ENCODE peak calls at places on chromosomes 11 and 22, in eight cellular contexts. One of them, this sample, is unnamed.

GRCh38 chr11:110524227-110524626 is 94.5 kb downstream of the FDX1 start:
- DNase-seq in putamen: no peak
- DNase-seq in NB4: no peak
- DNase-seq in HCT116: no peak
- DNase-seq in left ventricle myocardium inferior: no peak
- DNase-seq in activated CD4-positive, alpha-beta T cell treated with anti-CD3 and anti-CD28 coated beads, Interleukin-2, amount 50 U/mL, for 1 hour: no peak
- DNase-seq in activated T-cell treated with anti-CD3 and anti-CD28 coated beads for 24 hours: no peak
- DNase-seq in colonic mucosa: no peak
- DNase-seq in this sample: no peak

GRCh38 chr11:67732045-67732787 is 57.8 kb upstream of the ALDH3B2 start:
- DNase-seq in putamen: peak; percentile 13
- DNase-seq in NB4: no peak
- DNase-seq in HCT116: peak; percentile 4
- DNase-seq in left ventricle myocardium inferior: no peak
- DNase-seq in activated CD4-positive, alpha-beta T cell treated with anti-CD3 and anti-CD28 coated beads, Interleukin-2, amount 50 U/mL, for 1 hour: peak; percentile 47
- DNase-seq in activated T-cell treated with anti-CD3 and anti-CD28 coated beads for 24 hours: peak; percentile 35
- DNase-seq in colonic mucosa: no peak
- DNase-seq in this sample: no peak

GRCh38 chr11:43518407-43519165 is 159.9 kb downstream of the TTC17 start:
- DNase-seq in putamen: peak; percentile 23
- DNase-seq in NB4: no peak
- DNase-seq in HCT116: no peak
- DNase-seq in left ventricle myocardium inferior: no peak
- DNase-seq in activated CD4-positive, alpha-beta T cell treated with anti-CD3 and anti-CD28 coated beads, Interleukin-2, amount 50 U/mL, for 1 hour: no peak
- DNase-seq in activated T-cell treated with anti-CD3 and anti-CD28 coated beads for 24 hours: peak; percentile 2
- DNase-seq in colonic mucosa: no peak
- DNase-seq in this sample: no peak

GRCh38 chr22:19805821-19806212 is 45.2 kb downstream of the TBX1 start:
- DNase-seq in putamen: no peak
- DNase-seq in NB4: no peak
- DNase-seq in HCT116: no peak
- DNase-seq in left ventricle myocardium inferior: peak; percentile 9
- DNase-seq in activated CD4-positive, alpha-beta T cell treated with anti-CD3 and anti-CD28 coated beads, Interleukin-2, amount 50 U/mL, for 1 hour: no peak
- DNase-seq in activated T-cell treated with anti-CD3 and anti-CD28 coated beads for 24 hours: no peak
- DNase-seq in colonic mucosa: no peak
- DNase-seq in this sample: no peak

GRCh38 chr22:47602732-47603131 is 840.3 kb downstream of the TBC1D22A start:
- DNase-seq in putamen: no peak
- DNase-seq in NB4: no peak
- DNase-seq in HCT116: no peak
- DNase-seq in left ventricle myocardium inferior: no peak
- DNase-seq in activated CD4-positive, alpha-beta T cell treated with anti-CD3 and anti-CD28 coated beads, Interleukin-2, amount 50 U/mL, for 1 hour: no peak
- DNase-seq in activated T-cell treated with anti-CD3 and anti-CD28 coated beads for 24 hours: no peak
- DNase-seq in colonic mucosa: no peak
- DNase-seq in this sample: no peak

GRCh38 chr11:102869354-102869753 is 5.4 kb downstream of the MMP12 start:
- DNase-seq in putamen: no peak
- DNase-seq in NB4: no peak
- DNase-seq in HCT116: no peak
- DNase-seq in left ventricle myocardium inferior: no peak
- DNase-seq in activated CD4-positive, alpha-beta T cell treated with anti-CD3 and anti-CD28 coated beads, Interleukin-2, amount 50 U/mL, for 1 hour: no peak
- DNase-seq in activated T-cell treated with anti-CD3 and anti-CD28 coated beads for 24 hours: no peak
- DNase-seq in colonic mucosa: no peak
- DNase-seq in this sample: no peak

GRCh38 chr22:49585695-49586243 is 241.9 kb downstream of the BRD1 start:
- DNase-seq in putamen: no peak
- DNase-seq in NB4: no peak
- DNase-seq in HCT116: no peak
- DNase-seq in left ventricle myocardium inferior: no peak
- DNase-seq in activated CD4-positive, alpha-beta T cell treated with anti-CD3 and anti-CD28 coated beads, Interleukin-2, amount 50 U/mL, for 1 hour: no peak
- DNase-seq in activated T-cell treated with anti-CD3 and anti-CD28 coated beads for 24 hours: no peak
- DNase-seq in colonic mucosa: no peak
- DNase-seq in this sample: no peak

GRCh38 chr11:124867700-124868099 is 2.5 kb downstream of the ROBO3 start:
- DNase-seq in putamen: no peak
- DNase-seq in NB4: peak; percentile 35
- DNase-seq in HCT116: peak; percentile 13
- DNase-seq in left ventricle myocardium inferior: no peak
- DNase-seq in activated CD4-positive, alpha-beta T cell treated with anti-CD3 and anti-CD28 coated beads, Interleukin-2, amount 50 U/mL, for 1 hour: no peak
- DNase-seq in activated T-cell treated with anti-CD3 and anti-CD28 coated beads for 24 hours: no peak
- DNase-seq in colonic mucosa: no peak
- DNase-seq in this sample: no peak

GRCh38 chr11:126214446-126215240 is 3.1 kb downstream of the FAM118B start:
- DNase-seq in putamen: no peak
- DNase-seq in NB4: no peak
- DNase-seq in HCT116: no peak
- DNase-seq in left ventricle myocardium inferior: no peak
- DNase-seq in activated CD4-positive, alpha-beta T cell treated with anti-CD3 and anti-CD28 coated beads, Interleukin-2, amount 50 U/mL, for 1 hour: no peak
- DNase-seq in activated T-cell treated with anti-CD3 and anti-CD28 coated beads for 24 hours: no peak
- DNase-seq in colonic mucosa: peak; percentile 78
- DNase-seq in this sample: no peak

GRCh38 chr22:33427461-33427860 is 369.3 kb upstream of the SYN3 start:
- DNase-seq in putamen: no peak
- DNase-seq in NB4: no peak
- DNase-seq in HCT116: no peak
- DNase-seq in left ventricle myocardium inferior: no peak
- DNase-seq in activated CD4-positive, alpha-beta T cell treated with anti-CD3 and anti-CD28 coated beads, Interleukin-2, amount 50 U/mL, for 1 hour: no peak
- DNase-seq in activated T-cell treated with anti-CD3 and anti-CD28 coated beads for 24 hours: no peak
- DNase-seq in colonic mucosa: no peak
- DNase-seq in this sample: no peak

GRCh38 chr22:26066534-26066933 is 102.7 kb upstream of the SEZ6L start:
- DNase-seq in putamen: no peak
- DNase-seq in NB4: no peak
- DNase-seq in HCT116: no peak
- DNase-seq in left ventricle myocardium inferior: no peak
- DNase-seq in activated CD4-positive, alpha-beta T cell treated with anti-CD3 and anti-CD28 coated beads, Interleukin-2, amount 50 U/mL, for 1 hour: no peak
- DNase-seq in activated T-cell treated with anti-CD3 and anti-CD28 coated beads for 24 hours: no peak
- DNase-seq in colonic mucosa: no peak
- DNase-seq in this sample: no peak

GRCh38 chr11:58832246-58832645 is 12.3 kb downstream of the GLYATL2 start:
- DNase-seq in putamen: no peak
- DNase-seq in NB4: no peak
- DNase-seq in HCT116: no peak
- DNase-seq in left ventricle myocardium inferior: no peak
- DNase-seq in activated CD4-positive, alpha-beta T cell treated with anti-CD3 and anti-CD28 coated beads, Interleukin-2, amount 50 U/mL, for 1 hour: no peak
- DNase-seq in activated T-cell treated with anti-CD3 and anti-CD28 coated beads for 24 hours: no peak
- DNase-seq in colonic mucosa: peak; percentile 36
- DNase-seq in this sample: no peak

GRCh38 chr22:49023879-49024774 is 803.5 kb downstream of the BRD1 start:
- DNase-seq in putamen: no peak
- DNase-seq in NB4: no peak
- DNase-seq in HCT116: no peak
- DNase-seq in left ventricle myocardium inferior: no peak
- DNase-seq in activated CD4-positive, alpha-beta T cell treated with anti-CD3 and anti-CD28 coated beads, Interleukin-2, amount 50 U/mL, for 1 hour: no peak
- DNase-seq in activated T-cell treated with anti-CD3 and anti-CD28 coated beads for 24 hours: no peak
- DNase-seq in colonic mucosa: no peak
- DNase-seq in this sample: no peak

GRCh38 chr11:135075740-135076139 is 663.7 kb upstream of the B3GAT1 start:
- DNase-seq in putamen: no peak
- DNase-seq in NB4: peak; percentile 71
- DNase-seq in HCT116: peak; percentile 71
- DNase-seq in left ventricle myocardium inferior: peak; percentile 76
- DNase-seq in activated CD4-positive, alpha-beta T cell treated with anti-CD3 and anti-CD28 coated beads, Interleukin-2, amount 50 U/mL, for 1 hour: peak; percentile 59
- DNase-seq in activated T-cell treated with anti-CD3 and anti-CD28 coated beads for 24 hours: peak; percentile 26
- DNase-seq in colonic mucosa: peak; percentile 53
- DNase-seq in this sample: no peak

GRCh38 chr11:14499178-14499559 is 442 bp downstream of the COPB1 start:
- DNase-seq in putamen: no peak
- DNase-seq in NB4: peak; percentile 55
- DNase-seq in HCT116: no peak
- DNase-seq in left ventricle myocardium inferior: peak; percentile 25
- DNase-seq in activated CD4-positive, alpha-beta T cell treated with anti-CD3 and anti-CD28 coated beads, Interleukin-2, amount 50 U/mL, for 1 hour: peak; percentile 37
- DNase-seq in activated T-cell treated with anti-CD3 and anti-CD28 coated beads for 24 hours: peak; percentile 24
- DNase-seq in colonic mucosa: peak; percentile 55
- DNase-seq in this sample: no peak

GRCh38 chr22:42173183-42173926 is 42.7 kb upstream of the CYP2D6 start:
- DNase-seq in putamen: no peak
- DNase-seq in NB4: no peak
- DNase-seq in HCT116: no peak
- DNase-seq in left ventricle myocardium inferior: no peak
- DNase-seq in activated CD4-positive, alpha-beta T cell treated with anti-CD3 and anti-CD28 coated beads, Interleukin-2, amount 50 U/mL, for 1 hour: no peak
- DNase-seq in activated T-cell treated with anti-CD3 and anti-CD28 coated beads for 24 hours: no peak
- DNase-seq in colonic mucosa: no peak
- DNase-seq in this sample: no peak

GRCh38 chr22:47112566-47112965 is 350.1 kb downstream of the TBC1D22A start:
- DNase-seq in putamen: no peak
- DNase-seq in NB4: no peak
- DNase-seq in HCT116: no peak
- DNase-seq in left ventricle myocardium inferior: no peak
- DNase-seq in activated CD4-positive, alpha-beta T cell treated with anti-CD3 and anti-CD28 coated beads, Interleukin-2, amount 50 U/mL, for 1 hour: no peak
- DNase-seq in activated T-cell treated with anti-CD3 and anti-CD28 coated beads for 24 hours: no peak
- DNase-seq in colonic mucosa: no peak
- DNase-seq in this sample: no peak

GRCh38 chr22:39220897-39221850 is 23.6 kb downstream of the PDGFB start:
- DNase-seq in putamen: no peak
- DNase-seq in NB4: no peak
- DNase-seq in HCT116: no peak
- DNase-seq in left ventricle myocardium inferior: no peak
- DNase-seq in activated CD4-positive, alpha-beta T cell treated with anti-CD3 and anti-CD28 coated beads, Interleukin-2, amount 50 U/mL, for 1 hour: no peak
- DNase-seq in activated T-cell treated with anti-CD3 and anti-CD28 coated beads for 24 hours: no peak
- DNase-seq in colonic mucosa: no peak
- DNase-seq in this sample: no peak

GRCh38 chr11:79208126-79208525 is 232.7 kb downstream of the TENM4 start:
- DNase-seq in putamen: no peak
- DNase-seq in NB4: no peak
- DNase-seq in HCT116: no peak
- DNase-seq in left ventricle myocardium inferior: no peak
- DNase-seq in activated CD4-positive, alpha-beta T cell treated with anti-CD3 and anti-CD28 coated beads, Interleukin-2, amount 50 U/mL, for 1 hour: no peak
- DNase-seq in activated T-cell treated with anti-CD3 and anti-CD28 coated beads for 24 hours: no peak
- DNase-seq in colonic mucosa: no peak
- DNase-seq in this sample: no peak

GRCh38 chr11:66568124-66568916 is at the start of gene CTSF:
- DNase-seq in putamen: peak; percentile 90
- DNase-seq in NB4: peak; percentile 51
- DNase-seq in HCT116: no peak
- DNase-seq in left ventricle myocardium inferior: peak; percentile 89
- DNase-seq in activated CD4-positive, alpha-beta T cell treated with anti-CD3 and anti-CD28 coated beads, Interleukin-2, amount 50 U/mL, for 1 hour: peak; percentile 66
- DNase-seq in activated T-cell treated with anti-CD3 and anti-CD28 coated beads for 24 hours: peak; percentile 62
- DNase-seq in colonic mucosa: peak; percentile 87
- DNase-seq in this sample: no peak

GRCh38 chr22:21567456-21568206 is at the start of gene UBE2L3:
- DNase-seq in putamen: peak; percentile 86
- DNase-seq in NB4: peak; percentile 85
- DNase-seq in HCT116: peak; percentile 38
- DNase-seq in left ventricle myocardium inferior: peak; percentile 87
- DNase-seq in activated CD4-positive, alpha-beta T cell treated with anti-CD3 and anti-CD28 coated beads, Interleukin-2, amount 50 U/mL, for 1 hour: peak; percentile 82
- DNase-seq in activated T-cell treated with anti-CD3 and anti-CD28 coated beads for 24 hours: peak; percentile 81
- DNase-seq in colonic mucosa: peak; percentile 89
- DNase-seq in this sample: no peak

GRCh38 chr22:30277547-30278344 is 11.1 kb upstream of the OSM start:
- DNase-seq in putamen: no peak
- DNase-seq in NB4: peak; percentile 85
- DNase-seq in HCT116: no peak
- DNase-seq in left ventricle myocardium inferior: no peak
- DNase-seq in activated CD4-positive, alpha-beta T cell treated with anti-CD3 and anti-CD28 coated beads, Interleukin-2, amount 50 U/mL, for 1 hour: no peak
- DNase-seq in activated T-cell treated with anti-CD3 and anti-CD28 coated beads for 24 hours: no peak
- DNase-seq in colonic mucosa: peak; percentile 64
- DNase-seq in this sample: no peak

GRCh38 chr11:61598886-61599868 is 18.3 kb upstream of the SYT7 start:
- DNase-seq in putamen: no peak
- DNase-seq in NB4: peak; percentile 35
- DNase-seq in HCT116: no peak
- DNase-seq in left ventricle myocardium inferior: peak; percentile 60
- DNase-seq in activated CD4-positive, alpha-beta T cell treated with anti-CD3 and anti-CD28 coated beads, Interleukin-2, amount 50 U/mL, for 1 hour: no peak
- DNase-seq in activated T-cell treated with anti-CD3 and anti-CD28 coated beads for 24 hours: no peak
- DNase-seq in colonic mucosa: no peak
- DNase-seq in this sample: no peak

GRCh38 chr11:108824601-108825000 is 159.7 kb downstream of the DDX10 start:
- DNase-seq in putamen: no peak
- DNase-seq in NB4: no peak
- DNase-seq in HCT116: no peak
- DNase-seq in left ventricle myocardium inferior: no peak
- DNase-seq in activated CD4-positive, alpha-beta T cell treated with anti-CD3 and anti-CD28 coated beads, Interleukin-2, amount 50 U/mL, for 1 hour: no peak
- DNase-seq in activated T-cell treated with anti-CD3 and anti-CD28 coated beads for 24 hours: no peak
- DNase-seq in colonic mucosa: no peak
- DNase-seq in this sample: peak; percentile 29

GRCh38 chr11:110026823-110027626 is 66.2 kb upstream of the ZC3H12C start:
- DNase-seq in putamen: peak; percentile 73
- DNase-seq in NB4: peak; percentile 9
- DNase-seq in HCT116: no peak
- DNase-seq in left ventricle myocardium inferior: no peak
- DNase-seq in activated CD4-positive, alpha-beta T cell treated with anti-CD3 and anti-CD28 coated beads, Interleukin-2, amount 50 U/mL, for 1 hour: no peak
- DNase-seq in activated T-cell treated with anti-CD3 and anti-CD28 coated beads for 24 hours: no peak
- DNase-seq in colonic mucosa: no peak
- DNase-seq in this sample: no peak

GRCh38 chr22:43481528-43482309 is 69.9 kb downstream of the MPPED1 start:
- DNase-seq in putamen: no peak
- DNase-seq in NB4: peak; percentile 58
- DNase-seq in HCT116: no peak
- DNase-seq in left ventricle myocardium inferior: no peak
- DNase-seq in activated CD4-positive, alpha-beta T cell treated with anti-CD3 and anti-CD28 coated beads, Interleukin-2, amount 50 U/mL, for 1 hour: no peak
- DNase-seq in activated T-cell treated with anti-CD3 and anti-CD28 coated beads for 24 hours: no peak
- DNase-seq in colonic mucosa: no peak
- DNase-seq in this sample: no peak

GRCh38 chr11:122085264-122085663 is 30.8 kb downstream of the BLID start:
- DNase-seq in putamen: no peak
- DNase-seq in NB4: no peak
- DNase-seq in HCT116: no peak
- DNase-seq in left ventricle myocardium inferior: no peak
- DNase-seq in activated CD4-positive, alpha-beta T cell treated with anti-CD3 and anti-CD28 coated beads, Interleukin-2, amount 50 U/mL, for 1 hour: no peak
- DNase-seq in activated T-cell treated with anti-CD3 and anti-CD28 coated beads for 24 hours: no peak
- DNase-seq in colonic mucosa: no peak
- DNase-seq in this sample: no peak

GRCh38 chr11:66616379-66617147 is at the start of gene RBM14:
- DNase-seq in putamen: peak; percentile 99
- DNase-seq in NB4: peak; percentile 100
- DNase-seq in HCT116: peak; percentile 98
- DNase-seq in left ventricle myocardium inferior: peak; percentile 98
- DNase-seq in activated CD4-positive, alpha-beta T cell treated with anti-CD3 and anti-CD28 coated beads, Interleukin-2, amount 50 U/mL, for 1 hour: peak; percentile 96
- DNase-seq in activated T-cell treated with anti-CD3 and anti-CD28 coated beads for 24 hours: peak; percentile 98
- DNase-seq in colonic mucosa: peak; percentile 99
- DNase-seq in this sample: no peak

GRCh38 chr11:64531906-64532312 is 59.1 kb upstream of the SLC22A12 start:
- DNase-seq in putamen: no peak
- DNase-seq in NB4: peak; percentile 48
- DNase-seq in HCT116: no peak
- DNase-seq in left ventricle myocardium inferior: no peak
- DNase-seq in activated CD4-positive, alpha-beta T cell treated with anti-CD3 and anti-CD28 coated beads, Interleukin-2, amount 50 U/mL, for 1 hour: no peak
- DNase-seq in activated T-cell treated with anti-CD3 and anti-CD28 coated beads for 24 hours: no peak
- DNase-seq in colonic mucosa: no peak
- DNase-seq in this sample: no peak

GRCh38 chr11:73320786-73321325 is 12.8 kb downstream of the ARHGEF17 start:
- DNase-seq in putamen: no peak
- DNase-seq in NB4: no peak
- DNase-seq in HCT116: no peak
- DNase-seq in left ventricle myocardium inferior: no peak
- DNase-seq in activated CD4-positive, alpha-beta T cell treated with anti-CD3 and anti-CD28 coated beads, Interleukin-2, amount 50 U/mL, for 1 hour: no peak
- DNase-seq in activated T-cell treated with anti-CD3 and anti-CD28 coated beads for 24 hours: no peak
- DNase-seq in colonic mucosa: no peak
- DNase-seq in this sample: no peak

GRCh38 chr11:69962152-69962551 is 116.0 kb upstream of the ANO1 start:
- DNase-seq in putamen: no peak
- DNase-seq in NB4: peak; percentile 59
- DNase-seq in HCT116: peak; percentile 77
- DNase-seq in left ventricle myocardium inferior: no peak
- DNase-seq in activated CD4-positive, alpha-beta T cell treated with anti-CD3 and anti-CD28 coated beads, Interleukin-2, amount 50 U/mL, for 1 hour: no peak
- DNase-seq in activated T-cell treated with anti-CD3 and anti-CD28 coated beads for 24 hours: no peak
- DNase-seq in colonic mucosa: peak; percentile 44
- DNase-seq in this sample: no peak

GRCh38 chr11:88188251-88189030 is 13.2 kb upstream of the RAB38 start:
- DNase-seq in putamen: no peak
- DNase-seq in NB4: no peak
- DNase-seq in HCT116: no peak
- DNase-seq in left ventricle myocardium inferior: no peak
- DNase-seq in activated CD4-positive, alpha-beta T cell treated with anti-CD3 and anti-CD28 coated beads, Interleukin-2, amount 50 U/mL, for 1 hour: no peak
- DNase-seq in activated T-cell treated with anti-CD3 and anti-CD28 coated beads for 24 hours: no peak
- DNase-seq in colonic mucosa: no peak
- DNase-seq in this sample: no peak

GRCh38 chr11:72627594-72628281 is 46.5 kb downstream of the PDE2A start:
- DNase-seq in putamen: peak; percentile 73
- DNase-seq in NB4: no peak
- DNase-seq in HCT116: no peak
- DNase-seq in left ventricle myocardium inferior: peak; percentile 56
- DNase-seq in activated CD4-positive, alpha-beta T cell treated with anti-CD3 and anti-CD28 coated beads, Interleukin-2, amount 50 U/mL, for 1 hour: no peak
- DNase-seq in activated T-cell treated with anti-CD3 and anti-CD28 coated beads for 24 hours: no peak
- DNase-seq in colonic mucosa: no peak
- DNase-seq in this sample: no peak

GRCh38 chr22:18062421-18062820 is 15.4 kb upstream of the PEX26 start:
- DNase-seq in putamen: no peak
- DNase-seq in NB4: no peak
- DNase-seq in HCT116: no peak
- DNase-seq in left ventricle myocardium inferior: no peak
- DNase-seq in activated CD4-positive, alpha-beta T cell treated with anti-CD3 and anti-CD28 coated beads, Interleukin-2, amount 50 U/mL, for 1 hour: no peak
- DNase-seq in activated T-cell treated with anti-CD3 and anti-CD28 coated beads for 24 hours: no peak
- DNase-seq in colonic mucosa: no peak
- DNase-seq in this sample: no peak

This sample was measured in glomerular endothelial cell.